ENCODE peak calls at places on chromosomes 3 and 15, in six cellular contexts. G is GM23248, C is SK-N-SH, K is PC-3, Q is GM23338, D is neural progenitor cell. M is an unnamed sample.

GRCh38 chr3:125214738-125215137 is 2.2 kb upstream of the SLC12A8 start:
- DNase-seq in G (peak; percentile 67), C (no peak), K (peak; percentile 33), Q (no peak), D (no peak), M (no peak)

GRCh38 chr3:4723921-4724698 is 231.0 kb downstream of the ITPR1 start:
- DNase-seq in G (no peak), C (no peak), K (no peak), Q (no peak), D (no peak), M (no peak)

GRCh38 chr15:69893863-69894262 is 203.9 kb downstream of the TLE3 start:
- DNase-seq in G (peak; percentile 83), C (peak; percentile 74), K (no peak), Q (peak; percentile 28), D (peak; percentile 25), M (peak; percentile 36)

GRCh38 chr3:194856296-194856695 is 170.6 kb downstream of the FAM43A start:
- DNase-seq in G (no peak), C (no peak), K (no peak), Q (no peak), D (no peak), M (no peak)

GRCh38 chr15:90201944-90202375 is 830 bp downstream of the SEMA4B start:
- DNase-seq in G (peak; percentile 27), C (peak; percentile 85), K (no peak), Q (peak; percentile 52), D (peak; percentile 55), M (no peak)

GRCh38 chr15:40956543-40956982 is 3.3 kb downstream of the CHAC1 start:
- DNase-seq in G (no peak), C (no peak), K (no peak), Q (no peak), D (no peak), M (no peak)

GRCh38 chr15:37873336-37873735 is 61.1 kb upstream of the TMCO5A start:
- DNase-seq in G (peak; percentile 62), C (no peak), K (no peak), Q (peak; percentile 10), D (no peak), M (no peak)

GRCh38 chr15:42919794-42920280 is 741 bp downstream of the TTBK2 start:
- DNase-seq in G (peak; percentile 77), C (peak; percentile 39), K (peak; percentile 35), Q (peak; percentile 39), D (peak; percentile 51), M (peak; percentile 53)

GRCh38 chr3:172137287-172138030 is 98.1 kb downstream of the FNDC3B start:
- DNase-seq in G (peak; percentile 27), C (no peak), K (peak; percentile 58), Q (no peak), D (no peak), M (no peak)

GRCh38 chr15:52559583-52559982 is 9.2 kb downstream of the ARPP19 start:
- DNase-seq in G (peak; percentile 63), C (no peak), K (no peak), Q (no peak), D (no peak), M (no peak)

GRCh38 chr15:88802991-88803240 is 320 bp upstream of the ACAN start:
- DNase-seq in G (peak; percentile 10), C (no peak), K (no peak), Q (no peak), D (no peak), M (no peak)

GRCh38 chr15:66865622-66866611 is 163.9 kb downstream of the SMAD6 start:
- DNase-seq in G (no peak), C (no peak), K (no peak), Q (peak; percentile 38), D (no peak), M (no peak)

GRCh38 chr15:28992996-28993719 is 107.4 kb downstream of the APBA2 start:
- DNase-seq in G (no peak), C (no peak), K (no peak), Q (no peak), D (no peak), M (no peak)

GRCh38 chr3:113021471-113021870 is 30.7 kb downstream of the GTPBP8 start:
- DNase-seq in G (no peak), C (no peak), K (no peak), Q (no peak), D (no peak), M (no peak)

GRCh38 chr3:23002846-23003800 is 200.0 kb upstream of the UBE2E2 start:
- DNase-seq in G (peak; percentile 5), C (no peak), K (peak; percentile 50), Q (no peak), D (no peak), M (peak; percentile 23)

GRCh38 chr3:51622402-51622801 is 48.6 kb upstream of the TEX264 start:
- DNase-seq in G (peak; percentile 78), C (no peak), K (no peak), Q (no peak), D (no peak), M (no peak)

GRCh38 chr15:71921191-71921590 is 110.8 kb downstream of the NR2E3 start:
- DNase-seq in G (peak; percentile 8), C (no peak), K (peak; percentile 70), Q (no peak), D (no peak), M (no peak)

DNA sequence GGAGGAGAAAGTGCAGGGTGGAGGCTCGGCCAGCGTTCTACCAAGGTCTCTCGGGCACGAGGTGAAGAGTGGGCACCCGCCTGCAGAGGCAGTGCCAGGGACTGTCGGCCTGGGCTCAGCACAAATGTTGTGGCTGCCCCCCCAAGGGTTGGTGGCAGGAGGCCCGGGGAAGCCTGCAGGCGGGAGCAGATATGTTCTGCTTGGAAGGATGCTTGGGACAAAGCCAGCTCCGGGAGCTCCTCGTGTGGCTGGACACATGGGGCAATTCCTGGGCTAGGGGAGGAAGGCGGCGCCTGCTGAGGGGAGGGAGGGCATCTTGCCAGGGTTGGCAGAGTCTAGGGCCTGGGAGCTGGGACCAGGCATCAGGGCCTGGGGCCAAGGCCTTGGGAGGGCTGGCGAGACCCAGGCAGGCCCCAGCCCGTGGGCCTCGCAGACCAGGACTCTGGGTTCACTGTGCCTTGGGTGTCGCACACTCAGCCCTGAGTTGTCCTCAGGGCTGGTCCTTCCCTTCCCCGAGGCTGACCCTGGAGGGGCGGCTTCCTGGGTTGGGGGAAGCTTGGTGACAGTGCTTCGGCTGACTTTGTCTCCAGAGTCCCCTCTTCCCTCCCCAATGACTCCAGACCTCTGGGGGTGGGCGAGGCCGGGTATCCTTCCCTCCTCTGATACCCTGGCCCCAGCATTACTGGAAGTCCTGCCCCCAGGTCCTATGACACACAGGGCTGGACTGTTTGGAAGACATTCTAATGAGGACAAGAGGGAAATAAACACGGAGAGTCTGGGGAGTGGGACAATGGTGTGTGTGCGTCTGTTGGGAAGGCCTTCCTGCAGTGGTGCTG is 30.2 kb upstream of the FBLN2 start:
- DNase-seq in G (no peak), C (peak; percentile 68), K (no peak), Q (no peak), D (no peak), M (no peak)
- H3K27ac ChIP-seq in G (no peak overlapping the region), C (no peak overlapping the region), K (no peak overlapping the region), Q (no peak overlapping the region), D (no peak overlapping the region), M (no peak overlapping the region)

GRCh38 chr3:71690222-71690821 is 34.9 kb downstream of the EIF4E3 start:
- DNase-seq in G (peak; percentile 79), C (no peak), K (no peak), Q (peak; percentile 63), D (no peak), M (peak; percentile 37)

GRCh38 chr3:71692139-71692538 is 33.1 kb downstream of the EIF4E3 start:
- DNase-seq in G (no peak), C (no peak), K (no peak), Q (no peak), D (no peak), M (no peak)

GRCh38 chr3:71693641-71694040 is 31.6 kb downstream of the EIF4E3 start:
- DNase-seq in G (no peak), C (no peak), K (no peak), Q (no peak), D (no peak), M (peak; percentile 18)

GRCh38 chr3:71695000-71695482 is 30.2 kb downstream of the EIF4E3 start:
- DNase-seq in G (no peak), C (no peak), K (no peak), Q (no peak), D (no peak), M (peak; percentile 22)

GRCh38 chr3:71694358-71694999 is 30.7 kb downstream of the EIF4E3 start:
- DNase-seq in G (peak; percentile 78), C (no peak), K (peak; percentile 18), Q (no peak), D (no peak), M (peak; percentile 71)
- TF ChIP-seq EZH2phosphoT487 in G (no peak), C (no peak), K (no peak), Q (no peak), D (no peak), M (no peak)

GRCh38 chr15:33197636-33198035 is 3.1 kb upstream of the FMN1 start:
- DNase-seq in G (no peak), C (no peak), K (no peak), Q (no peak), D (no peak), M (no peak)

GRCh38 chr15:33194704-33195261 is at the start of gene FMN1:
- DNase-seq in G (peak; percentile 97), C (peak; percentile 95), K (no peak), Q (peak; percentile 98), D (peak; percentile 98), M (peak; percentile 96)

GRCh38 chr15:33191641-33192040 is 2.9 kb downstream of the FMN1 start:
- DNase-seq in G (no peak), C (no peak), K (no peak), Q (no peak), D (no peak), M (no peak)

GRCh38 chr15:33195283-33195682 is 769 bp upstream of the FMN1 start:
- DNase-seq in G (no peak), C (no peak), K (no peak), Q (no peak), D (no peak), M (no peak)

DNA sequence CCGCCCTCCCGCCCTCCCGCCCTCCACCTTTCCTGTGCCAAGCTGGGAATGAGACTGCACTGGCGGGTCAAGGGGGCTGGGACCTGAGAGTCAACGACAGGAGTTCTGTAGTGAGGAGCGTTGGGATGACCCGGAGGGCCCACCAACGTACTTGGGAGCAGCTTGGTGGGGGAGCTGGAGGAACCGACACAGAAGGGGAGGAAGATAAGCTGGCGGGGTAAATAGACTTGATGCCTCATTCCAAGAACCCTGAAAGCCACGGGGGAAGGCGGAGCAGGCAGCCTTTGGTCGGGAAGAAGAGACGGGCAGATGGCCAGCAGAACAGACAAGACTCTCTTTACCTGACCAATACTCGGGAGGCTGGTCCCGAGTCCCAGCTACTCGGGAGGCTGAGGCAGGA is 277 bp downstream of the FMN1 start:
- DNase-seq in G (peak; percentile 20), C (peak; percentile 55), K (no peak), Q (peak; percentile 35), D (peak; percentile 57), M (no peak)
- H3K27ac ChIP-seq in G (no peak overlapping the region), C (peak overlapping the region; percentile 65), K (no peak overlapping the region), Q (no peak overlapping the region), D (no peak overlapping the region), M (no peak overlapping the region)

GRCh38 chr3:14001136-14001535 is 121.3 kb upstream of the WNT7A start:
- DNase-seq in G (peak; percentile 34), C (no peak), K (peak; percentile 64), Q (no peak), D (no peak), M (no peak)

GRCh38 chr3:13998831-13999230 is 119.0 kb upstream of the WNT7A start:
- DNase-seq in G (no peak), C (no peak), K (no peak), Q (no peak), D (no peak), M (no peak)

DNA sequence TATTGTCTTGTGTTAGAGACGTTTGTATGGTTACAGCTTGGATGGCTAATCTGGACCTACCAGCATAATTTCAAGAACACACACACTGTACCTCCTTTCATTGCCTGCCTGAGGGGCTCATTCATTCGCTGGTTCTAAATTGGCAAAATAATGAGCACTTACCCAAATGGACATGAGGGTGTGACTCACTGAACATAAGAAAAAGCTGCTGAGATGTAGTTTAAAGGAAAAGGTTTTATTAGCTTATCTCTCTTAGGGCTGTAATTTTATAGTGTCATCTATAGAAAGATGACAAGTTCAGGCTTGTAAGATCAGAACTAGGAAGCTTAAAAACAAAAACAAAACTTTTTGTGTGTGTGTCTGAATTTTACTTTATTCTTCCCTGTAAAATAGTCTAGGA is 120.7 kb upstream of the WNT7A start:
- DNase-seq in G (no peak), C (no peak), K (peak; percentile 19), Q (no peak), D (no peak), M (no peak)
- TF ChIP-seq EZH2phosphoT487 in G (no peak), C (no peak), K (no peak), Q (no peak), D (no peak), M (no peak)

M was measured in hepatocyte.